ENCODE peak calls at places on chromosomes 12 and 14, in four cellular contexts. One of them, this sample, is unnamed.
A peak's percentile ranks its signal among the peaks of the same experiment; 100 is the strongest.

GRCh38 chr12:68332726-68333630 is 816 bp upstream of the MDM1 start:
- DNase-seq in HepG2: no peak
- DNase-seq in HEK293T: no peak
- DNase-seq in K562: no peak
- DNase-seq in this sample: no peak

GRCh38 chr12:116726749-116727148 is 11.1 kb downstream of the SPRING1 start:
- DNase-seq in HEK293T: no peak
- DNase-seq in K562: no peak
- DNase-seq in HepG2: no peak
- DNase-seq in this sample: no peak

GRCh38 chr12:45789025-45789424 is 59.5 kb downstream of the ARID2 start:
- DNase-seq in K562: no peak
- DNase-seq in HepG2: no peak
- DNase-seq in HEK293T: no peak
- DNase-seq in this sample: no peak

GRCh38 chr12:60522684-60523083 is 926.9 kb downstream of the SLC16A7 start:
- DNase-seq in K562: no peak
- DNase-seq in HepG2: no peak
- DNase-seq in HEK293T: no peak
- DNase-seq in this sample: no peak

GRCh38 chr12:19298837-19299605 is 140.3 kb upstream of the AEBP2 start:
- DNase-seq in K562: no peak
- DNase-seq in HepG2: no peak
- DNase-seq in HEK293T: no peak
- DNase-seq in this sample: no peak

GRCh38 chr12:9900930-9901329 is 19.6 kb downstream of the KLRF2 start:
- DNase-seq in HepG2: no peak
- DNase-seq in K562: no peak
- DNase-seq in HEK293T: no peak
- DNase-seq in this sample: no peak

GRCh38 chr12:123113038-123113437 is 37.9 kb downstream of the PITPNM2 start:
- DNase-seq in HepG2: no peak
- DNase-seq in K562: no peak
- DNase-seq in HEK293T: no peak
- DNase-seq in this sample: no peak

GRCh38 chr14:103762011-103762410 is 46.4 kb downstream of the ZFYVE21 start:
- DNase-seq in HEK293T: no peak
- DNase-seq in K562: no peak
- DNase-seq in HepG2: no peak
- DNase-seq in this sample: no peak

GRCh38 chr12:127293507-127294310 is 973.3 kb upstream of the TMEM132C start:
- DNase-seq in HepG2: no peak
- DNase-seq in HEK293T: peak; percentile 56
- DNase-seq in K562: peak; percentile 66
- DNase-seq in this sample: no peak

GRCh38 chr12:3815096-3815766 is 58.0 kb downstream of the PARP11 start:
- DNase-seq in K562: no peak
- DNase-seq in HEK293T: no peak
- DNase-seq in HepG2: no peak
- DNase-seq in this sample: no peak

GRCh38 chr12:54413284-54414190 is 5.5 kb downstream of the ITGA5 start:
- DNase-seq in HepG2: no peak
- DNase-seq in HEK293T: no peak
- DNase-seq in K562: no peak
- DNase-seq in this sample: no peak

GRCh38 chr12:75550401-75550851 is 39.0 kb upstream of the KRR1 start:
- DNase-seq in HEK293T: no peak
- DNase-seq in K562: no peak
- DNase-seq in HepG2: no peak
- DNase-seq in this sample: no peak

GRCh38 chr12:81468206-81468605 is 290.9 kb downstream of the PPFIA2 start:
- DNase-seq in HEK293T: no peak
- DNase-seq in K562: no peak
- DNase-seq in HepG2: no peak
- DNase-seq in this sample: no peak
- TF ChIP-seq FOXK2 in HEK293T: no peak
- TF ChIP-seq FOXK2 in K562: no peak
- TF ChIP-seq FOXK2 in HepG2: no peak
- TF ChIP-seq FOXK2 in this sample: no peak

DNA sequence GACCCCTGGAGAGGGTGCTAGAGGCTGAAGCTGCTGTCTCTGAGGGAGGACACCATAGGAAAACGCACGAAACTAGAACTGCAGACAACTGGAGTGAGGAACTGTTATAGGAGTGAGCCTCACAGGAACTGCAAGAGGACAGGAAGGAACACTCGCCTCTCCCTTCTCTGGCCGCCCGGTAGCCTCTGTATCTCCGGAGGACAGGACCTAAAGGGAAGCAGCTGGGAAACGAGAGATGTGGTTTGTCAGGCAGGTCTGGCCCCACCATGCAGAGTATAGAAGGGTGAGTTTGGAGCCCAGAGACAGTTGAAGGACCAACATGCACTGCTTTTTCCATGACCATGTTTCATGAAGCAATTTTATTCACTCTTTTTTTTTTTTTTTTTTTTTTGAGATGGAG is 127.3 kb downstream of the EFCAB11 start:
- DNase-seq in K562: no peak
- DNase-seq in HEK293T: no peak
- DNase-seq in HepG2: no peak
- DNase-seq in this sample: no peak
- TF ChIP-seq FOXK2 in K562: no peak
- TF ChIP-seq FOXK2 in HEK293T: no peak
- TF ChIP-seq FOXK2 in HepG2: no peak
- TF ChIP-seq FOXK2 in this sample: no peak

DNA sequence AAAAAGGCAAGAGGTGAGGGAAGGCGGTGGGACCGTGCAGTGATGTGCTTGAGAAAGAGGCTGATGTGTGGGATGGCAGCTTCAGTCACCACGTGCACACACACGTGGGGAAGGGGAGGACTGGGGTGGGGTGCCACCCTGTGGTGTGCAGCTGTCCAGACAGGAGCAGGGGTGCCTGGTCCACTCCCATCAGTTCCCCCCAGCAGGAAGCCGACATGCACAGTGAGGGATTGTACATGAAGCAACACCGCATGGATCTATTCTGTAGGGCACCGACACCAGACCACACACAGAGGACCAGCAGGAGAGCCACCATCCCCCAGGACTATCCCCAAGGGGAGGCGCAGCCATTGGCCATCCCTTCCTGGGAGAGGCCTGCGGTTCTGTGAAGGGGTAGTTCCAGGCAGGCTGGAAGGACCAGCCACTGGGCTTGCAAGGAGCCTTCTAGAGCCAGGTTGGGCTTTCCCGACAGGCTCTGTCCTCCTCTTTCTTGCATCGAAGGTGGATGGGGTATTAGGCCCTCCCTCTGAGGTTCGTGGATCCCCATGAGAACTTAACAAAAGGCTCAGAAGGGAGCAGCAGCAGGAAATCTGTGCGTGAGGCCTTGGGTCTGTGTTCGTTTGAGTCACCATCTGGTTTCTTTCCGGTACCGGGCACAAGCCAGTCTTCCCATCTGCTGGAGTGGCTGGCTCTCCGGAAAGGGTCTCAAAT is 59.7 kb downstream of the PLEKHG3 start:
- DNase-seq in HepG2: no peak
- DNase-seq in K562: peak; percentile 16
- DNase-seq in HEK293T: no peak
- DNase-seq in this sample: no peak
- TF ChIP-seq FOXK2 in HepG2: no peak
- TF ChIP-seq FOXK2 in K562: no peak
- TF ChIP-seq FOXK2 in HEK293T: no peak
- TF ChIP-seq FOXK2 in this sample: no peak

GRCh38 chr12:50690923-50691322 is 73.0 kb upstream of the ATF1 start:
- DNase-seq in K562: no peak
- DNase-seq in HepG2: peak; percentile 79
- DNase-seq in HEK293T: no peak
- DNase-seq in this sample: no peak
- TF ChIP-seq FOXK2 in K562: no peak
- TF ChIP-seq FOXK2 in HepG2: no peak
- TF ChIP-seq FOXK2 in HEK293T: no peak
- TF ChIP-seq FOXK2 in this sample: no peak

DNA sequence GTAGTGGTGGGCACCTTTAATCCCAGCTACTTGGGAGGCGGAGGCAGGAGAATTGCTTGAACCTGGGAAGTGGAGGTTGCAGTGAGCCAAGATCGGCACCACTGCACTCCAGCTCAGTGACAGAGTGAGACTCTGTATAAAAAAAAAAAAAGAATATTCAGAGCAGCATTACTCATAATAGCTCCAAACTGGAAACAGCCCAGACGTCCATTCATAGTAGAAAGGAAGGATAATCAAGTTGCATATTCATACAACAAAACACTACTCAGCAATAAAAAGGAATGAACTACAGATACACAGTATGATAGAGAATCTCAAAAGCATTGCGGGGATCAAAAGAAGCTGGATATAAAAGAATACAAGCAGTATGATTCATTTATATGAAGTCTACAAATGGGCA is 19.1 kb downstream of the TMEM30B start:
- DNase-seq in HEK293T: no peak
- DNase-seq in K562: no peak
- DNase-seq in HepG2: no peak
- DNase-seq in this sample: no peak
- TF ChIP-seq FOXK2 in HEK293T: no peak
- TF ChIP-seq FOXK2 in K562: no peak
- TF ChIP-seq FOXK2 in HepG2: no peak
- TF ChIP-seq FOXK2 in this sample: no peak

DNA sequence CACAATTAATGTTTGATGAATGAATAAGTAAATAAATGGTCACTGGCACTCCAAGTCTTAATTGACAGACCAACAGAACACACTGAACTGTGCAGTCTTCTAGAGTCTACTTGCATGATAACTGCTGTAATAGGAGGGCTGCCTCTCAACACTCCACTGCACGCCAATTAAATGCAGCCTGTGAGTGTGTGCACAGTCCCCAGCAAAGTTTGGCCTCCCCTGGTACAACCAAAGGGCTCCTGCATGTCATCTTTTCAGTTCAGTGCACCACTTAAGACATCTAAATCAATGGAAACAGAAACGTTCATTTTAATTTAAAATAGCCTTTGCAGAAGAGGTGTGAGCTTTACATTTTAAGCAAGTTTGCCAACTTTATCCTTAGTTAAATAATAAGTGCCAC is 121.7 kb upstream of the USP15 start:
- DNase-seq in HepG2: no peak
- DNase-seq in K562: no peak
- DNase-seq in HEK293T: no peak
- DNase-seq in this sample: no peak
- TF ChIP-seq FOXK2 in HepG2: no peak
- TF ChIP-seq FOXK2 in K562: no peak
- TF ChIP-seq FOXK2 in HEK293T: no peak
- TF ChIP-seq FOXK2 in this sample: no peak

GRCh38 chr14:51139221-51139681 is 44.3 kb upstream of the TRIM9 start:
- DNase-seq in HEK293T: no peak
- DNase-seq in HepG2: no peak
- DNase-seq in K562: no peak
- DNase-seq in this sample: no peak

GRCh38 chr14:51138353-51139103 is 43.6 kb upstream of the TRIM9 start:
- DNase-seq in HepG2: no peak
- DNase-seq in K562: no peak
- DNase-seq in HEK293T: no peak
- DNase-seq in this sample: no peak
- TF ChIP-seq FOXK2 in HepG2: no peak
- TF ChIP-seq FOXK2 in K562: no peak
- TF ChIP-seq FOXK2 in HEK293T: no peak
- TF ChIP-seq FOXK2 in this sample: no peak

This sample was measured in GM12878.